ENCODE peak calls at places on chromosomes 12 and 14, in four cellular contexts. J is K562, A is tibial artery, I is adipocyte. P is an unnamed sample. For H3K4me1, the result is how much of the 10 kb centered on the place peaks cover.

GRCh38 chr12:503111-503761 is 43.5 kb downstream of the B4GALNT3 start:
- DNase-seq in J (no peak), A (no peak), I (no peak), P (peak)

GRCh38 chr12:124610021-124610606 is 42.7 kb upstream of the NCOR2 start:
- DNase-seq in J (no peak), A (no peak), I (no peak), P (no peak)

GRCh38 chr14:39025810-39026627 is 77.0 kb downstream of the SEC23A start:
- DNase-seq in J (no peak), A (no peak), I (peak), P (peak)

GRCh38 chr14:97655169-97655948 is 858.2 kb downstream of the VRK1 start:
- DNase-seq in J (no peak), A (no peak), I (no peak), P (no peak)

GRCh38 chr12:96219700-96220206 is 25.6 kb downstream of the ELK3 start:
- DNase-seq in J (no peak), A (no peak), I (peak), P (peak)

GRCh38 chr12:51011960-51012359 is 14.2 kb downstream of the SLC11A2 start:
- DNase-seq in J (peak), A (no peak), I (no peak), P (no peak)

GRCh38 chr12:56338643-56339422 is at the start of gene IL23A:
- DNase-seq in J (no peak), A (no peak), I (no peak), P (no peak)

GRCh38 chr12:22312336-22312735 is 22.2 kb downstream of the ST8SIA1 start:
- DNase-seq in J (no peak), A (no peak), I (no peak), P (peak)

GRCh38 chr14:69288001-69288771 is 28.2 kb downstream of the GALNT16 start:
- DNase-seq in J (peak), A (peak), I (peak), P (peak)

GRCh38 chr12:40819427-40820108 is 127.3 kb downstream of the CNTN1 start:
- DNase-seq in J (no peak), A (no peak), I (no peak), P (peak)

GRCh38 chr14:22908601-22909000 is 10.3 kb downstream of the RBM23 start:
- DNase-seq in J (no peak), A (no peak), I (peak), P (no peak)

GRCh38 chr14:85934123-85934885 is 404.4 kb downstream of the FLRT2 start:
- DNase-seq in J (no peak), A (no peak), I (peak), P (no peak)

GRCh38 chr14:99649643-99650042 is 4.7 kb downstream of the HHIPL1 start:
- DNase-seq in J (no peak), A (no peak), I (no peak), P (no peak)
- H3K4me1 ChIP-seq in J (under half), A (under half), I (under half), P (under half)

GRCh38 chr12:80268924-80269749 is 169.8 kb downstream of the OTOGL start:
- DNase-seq in J (no peak), A (no peak), I (peak), P (peak)
- H3K4me3 ChIP-seq in J (no peak), A (no peak), I (peak), P (no peak)

GRCh38 chr12:14841761-14842160 is 1.6 kb downstream of the ART4 start:
- DNase-seq in J (no peak), A (peak), I (peak), P (peak)
- H3K4me1 ChIP-seq in J (under half), A (under half), I (half or more), P (under half)

GRCh38 chr12:53963434-53964314 is 9.0 kb downstream of the HOXC12 start:
- DNase-seq in J (no peak), A (peak), I (no peak), P (no peak)
- H3K4me3 ChIP-seq in J (no peak), A (peak), I (no peak), P (no peak)

GRCh38 chr14:40213701-40214100 is 781.5 kb upstream of the FBXO33 start:
- DNase-seq in J (no peak), A (no peak), I (no peak), P (no peak)
- H3K4me1 ChIP-seq in J (under half), A (under half), I (under half), P (under half)

GRCh38 chr12:6124411-6125151 is at the start of gene VWF:
- DNase-seq in J (no peak), A (peak), I (no peak), P (no peak)

GRCh38 chr12:6122211-6122610 is 2.3 kb downstream of the VWF start:
- DNase-seq in J (no peak), A (peak), I (no peak), P (no peak)

GRCh38 chr12:6120796-6121473 is 3.5 kb downstream of the VWF start:
- DNase-seq in J (no peak), A (no peak), I (no peak), P (no peak)

GRCh38 chr12:6118891-6119568 is 5.4 kb downstream of the VWF start:
- DNase-seq in J (no peak), A (peak), I (no peak), P (no peak)

GRCh38 chr12:6123258-6123657 is 1.2 kb downstream of the VWF start:
- DNase-seq in J (no peak), A (peak), I (no peak), P (no peak)
- H3K4me3 ChIP-seq in J (no peak), A (peak), I (no peak), P (no peak)

DNA sequence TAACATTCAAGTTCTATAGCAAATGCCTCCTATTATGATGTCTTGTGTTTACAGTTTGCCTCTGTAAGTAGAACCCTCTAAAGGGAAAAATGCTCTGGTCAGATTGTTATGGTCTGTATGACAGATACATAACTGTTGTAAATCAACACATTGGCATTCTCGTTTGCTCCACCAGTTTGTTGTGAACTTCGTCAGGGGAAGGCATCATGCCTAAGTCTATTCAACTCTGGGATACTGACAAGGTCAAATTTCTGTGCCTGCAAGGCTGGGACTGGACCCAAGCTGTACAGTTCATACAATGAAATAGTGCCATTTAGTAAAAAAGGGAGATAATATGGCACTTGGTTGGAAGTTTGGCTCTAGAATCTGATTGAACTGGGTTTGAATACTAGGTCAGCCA is 392.3 kb downstream of the RAD51B start:
- DNase-seq in J (no peak), A (no peak), I (no peak), P (no peak)
- H3K4me1 ChIP-seq in J (under half), A (under half), I (under half), P (under half)

GRCh38 chr12:53712059-53712643 is 15.1 kb downstream of the CALCOCO1 start:
- DNase-seq in J (no peak), A (no peak), I (no peak), P (no peak)

GRCh38 chr12:53717319-53717718 is 9.9 kb downstream of the CALCOCO1 start:
- DNase-seq in J (no peak), A (no peak), I (no peak), P (peak)

GRCh38 chr12:53713516-53713915 is 13.7 kb downstream of the CALCOCO1 start:
- DNase-seq in J (no peak), A (no peak), I (no peak), P (no peak)

GRCh38 chr12:53710098-53710497 is 17.2 kb downstream of the CALCOCO1 start:
- DNase-seq in J (no peak), A (no peak), I (no peak), P (no peak)

DNA sequence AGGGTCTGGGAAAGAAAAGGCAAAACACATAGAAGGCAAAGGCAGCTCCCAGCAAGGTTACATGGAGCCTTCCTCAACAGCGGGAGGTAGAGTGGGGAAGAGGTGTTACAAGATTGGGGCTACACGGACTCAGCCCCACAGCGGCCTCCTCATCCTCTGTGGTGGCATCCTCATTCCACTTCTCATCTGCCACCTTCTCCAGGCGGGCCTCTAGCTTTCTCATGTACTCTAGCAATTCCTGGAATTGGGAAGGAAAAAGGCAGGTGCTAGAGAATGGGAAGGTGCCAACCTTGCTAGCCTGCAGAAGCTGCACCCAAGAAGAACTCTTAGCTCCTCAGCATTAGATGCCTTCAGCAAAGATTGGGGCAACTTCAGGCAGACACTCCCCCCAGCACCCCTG is 13.2 kb downstream of the CALCOCO1 start:
- DNase-seq in J (no peak), A (no peak), I (no peak), P (no peak)
- H3K4me3 ChIP-seq in J (no peak), A (no peak), I (no peak), P (no peak)

DNA sequence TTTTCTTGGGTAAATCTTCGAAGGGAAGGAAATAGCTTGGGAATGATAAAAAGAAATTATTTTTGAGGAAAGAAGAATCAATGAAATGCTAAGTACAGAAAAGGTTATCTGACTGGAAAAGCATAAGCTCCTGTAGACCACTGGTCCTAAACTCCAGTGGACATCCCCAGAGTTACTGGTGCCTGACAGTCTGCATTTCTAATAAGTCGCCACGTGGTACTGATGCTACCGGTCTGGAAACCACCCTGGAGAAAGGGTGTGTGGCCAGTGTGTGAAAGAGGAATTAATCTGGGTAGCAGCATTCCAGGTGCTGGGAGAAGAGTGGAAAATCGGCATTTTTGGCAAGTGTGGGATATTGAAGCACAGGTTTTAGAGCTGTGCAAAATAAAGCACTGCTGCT is 73.3 kb downstream of the FBXW8 start:
- DNase-seq in J (no peak), A (no peak), I (no peak), P (no peak)
- H3K4me1 ChIP-seq in J (under half), A (under half), I (under half), P (under half)

GRCh38 chr12:112977641-112978040 is 678 bp upstream of the OAS2 start:
- DNase-seq in J (no peak), A (no peak), I (no peak), P (no peak)
- H3K4me3 ChIP-seq in J (no peak), A (peak), I (peak), P (no peak)